ENCODE peak calls at places on chromosomes 6 and 20, in eight cellular contexts. Y is IMR-90, X is left lung, Q is hepatocyte, Z is SJSA1, L is suprapubic skin, M is fibroblast of lung, K is cardiac muscle cell. P is an unnamed sample.

GRCh38 chr6:160489091-160489490 is 140.9 kb downstream of the SLC22A3 start:
- DNase-seq in K (no peak), L (no peak), Q (no peak), M (no peak), X (no peak), Y (no peak), Z (no peak), P (no peak)

GRCh38 chr20:58224974-58225373 is 3.5 kb downstream of the ANKRD60 start:
- DNase-seq in K (peak; percentile 71), L (no peak), Q (no peak), M (no peak), Y (peak; percentile 35), Z (no peak), X (no peak), P (peak; percentile 37)

GRCh38 chr6:23412770-23413169 is 713.2 kb upstream of the NRSN1 start:
- DNase-seq in X (no peak), Z (no peak), L (no peak), K (no peak), Q (no peak), M (peak; percentile 10), Y (no peak), P (no peak)

GRCh38 chr6:26268659-26269402 is 96.2 kb upstream of the BTN3A2 start:
- DNase-seq in Z (peak; percentile 58), K (no peak), Q (peak; percentile 68), L (no peak), M (peak; percentile 81), X (no peak), Y (peak; percentile 65), P (peak; percentile 80)

GRCh38 chr20:1150218-1150617 is 31.8 kb downstream of the PSMF1 start:
- DNase-seq in Q (peak; percentile 61), L (no peak), K (no peak), X (no peak), Z (no peak), Y (peak; percentile 31), M (peak; percentile 34), P (no peak)

GRCh38 chr6:53920881-53921280 is 126.1 kb downstream of the LRRC1 start:
- DNase-seq in K (no peak), M (no peak), L (no peak), X (no peak), Q (no peak), Z (no peak), Y (no peak), P (no peak)

GRCh38 chr20:10064611-10065010 is 29.8 kb downstream of the ANKEF1 start:
- DNase-seq in Q (no peak), Z (no peak), M (peak; percentile 39), X (no peak), Y (no peak), K (no peak), L (no peak), P (no peak)

GRCh38 chr20:3927486-3928291 is 38.5 kb downstream of the PANK2 start:
- DNase-seq in Z (no peak), Y (peak; percentile 47), Q (peak; percentile 19), K (no peak), X (peak; percentile 79), M (no peak), L (no peak), P (no peak)

GRCh38 chr20:11173936-11174335 is 500.1 kb upstream of the JAG1 start:
- DNase-seq in M (peak; percentile 52), Y (no peak), X (no peak), Z (no peak), L (no peak), Q (no peak), K (no peak), P (no peak)

GRCh38 chr6:151436814-151437213 is 15.1 kb downstream of the RMND1 start:
- DNase-seq in M (peak; percentile 67), L (no peak), K (no peak), Y (peak; percentile 48), Q (no peak), Z (no peak), X (no peak), P (no peak)
- H3K36me3 ChIP-seq in M (no peaks in the 10 kb centered on the region), L (peaks cover 9% of the 10 kb centered on the region), K (peaks cover 3% of the 10 kb centered on the region), Y (peaks cover 7% of the 10 kb centered on the region), Q (no peaks in the 10 kb centered on the region), Z (peaks cover 25% of the 10 kb centered on the region), X (peaks cover 20% of the 10 kb centered on the region), P (peaks cover 45% of the 10 kb centered on the region)

DNA sequence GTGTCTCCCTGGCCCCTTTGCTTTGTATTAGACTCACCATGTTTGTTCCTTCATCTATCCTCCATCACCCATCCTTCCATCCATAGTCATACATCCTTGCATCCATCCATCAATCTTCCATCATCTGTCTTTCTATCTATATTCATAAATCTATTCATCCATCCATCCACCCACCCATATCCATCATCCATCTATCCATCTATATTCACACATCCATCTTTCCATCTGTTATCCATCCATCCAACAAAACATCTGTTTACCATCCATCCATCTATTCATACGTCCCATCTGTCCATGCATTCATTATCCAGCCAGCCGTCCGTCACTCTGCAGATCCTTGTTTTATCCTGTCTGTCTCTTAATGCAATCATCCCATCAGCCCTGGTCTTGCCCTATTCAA is 10.6 kb downstream of the DDR1 start:
- DNase-seq in K (no peak), M (no peak), L (no peak), Z (no peak), X (no peak), Y (no peak), Q (no peak), P (no peak)
- H3K36me3 ChIP-seq in K (peaks cover 32% of the 10 kb centered on the region), M (peaks cover 7% of the 10 kb centered on the region), L (peaks cover 97% of the 10 kb centered on the region), Z (peaks cover 32% of the 10 kb centered on the region), X (peaks cover 68% of the 10 kb centered on the region), Y (peaks cover 72% of the 10 kb centered on the region), Q (no peaks in the 10 kb centered on the region), P (peaks cover 94% of the 10 kb centered on the region)

GRCh38 chr20:50929299-50930138 is 1.7 kb downstream of the ADNP start:
- DNase-seq in M (peak; percentile 94), Z (peak; percentile 91), Q (peak; percentile 98), L (peak; percentile 92), Y (peak; percentile 97), K (peak; percentile 97), X (peak; percentile 86), P (peak; percentile 95)
- H3K36me3 ChIP-seq in M (peaks cover 5% of the 10 kb centered on the region), Z (peaks cover 72% of the 10 kb centered on the region), Q (no peaks in the 10 kb centered on the region), L (peaks cover 13% of the 10 kb centered on the region), Y (peaks cover 10% of the 10 kb centered on the region), K (peaks cover 19% of the 10 kb centered on the region), X (peaks cover 12% of the 10 kb centered on the region), P (peaks cover 81% of the 10 kb centered on the region)

GRCh38 chr20:20518263-20518662 is 150.4 kb downstream of the INSM1 start:
- DNase-seq in M (no peak), Q (no peak), L (no peak), Y (no peak), X (no peak), K (no peak), Z (no peak), P (no peak)
- H3K36me3 ChIP-seq in M (no peaks in the 10 kb centered on the region), Q (no peaks in the 10 kb centered on the region), L (peaks cover 62% of the 10 kb centered on the region), Y (no peaks in the 10 kb centered on the region), X (peaks cover 98% of the 10 kb centered on the region), K (no peaks in the 10 kb centered on the region), Z (no peaks in the 10 kb centered on the region), P (no peaks in the 10 kb centered on the region)